ENCODE peak calls at places on chromosome 6, in four cellular contexts. Y, K, M and C are unnamed samples.

GRCh38 chr6:14763139-14763538 is 482.7 kb upstream of the JARID2 start:
- DNase-seq in Y (no peak), K (no peak), M (peak), C (peak)

GRCh38 chr6:139296927-139297326 is 5.1 kb upstream of the TXLNB start:
- DNase-seq in Y (no peak), K (no peak), M (no peak), C (peak)

GRCh38 chr6:15073344-15073789 is 172.5 kb upstream of the JARID2 start:
- DNase-seq in Y (peak), K (no peak), M (no peak), C (peak)

GRCh38 chr6:46850781-46851180 is 57.6 kb downstream of the MEP1A start:
- DNase-seq in Y (no peak), K (no peak), M (no peak), C (no peak)

GRCh38 chr6:36334832-36335459 is 1.7 kb downstream of the BNIP5 start:
- DNase-seq in Y (no peak), K (no peak), M (peak), C (no peak)

GRCh38 chr6:56540950-56541600 is 101.6 kb downstream of the DST start:
- DNase-seq in Y (no peak), K (no peak), M (peak), C (peak)

GRCh38 chr6:90044833-90045337 is 150.6 kb downstream of the GJA10 start:
- DNase-seq in Y (no peak), K (no peak), M (no peak), C (peak)

GRCh38 chr6:164827537-164827936 is 481.9 kb downstream of the C6orf118 start:
- DNase-seq in Y (no peak), K (no peak), M (no peak), C (no peak)

GRCh38 chr6:106163446-106163965 is 77.4 kb downstream of the PRDM1 start:
- DNase-seq in Y (peak), K (no peak), M (no peak), C (peak)

GRCh38 chr6:129672883-129673631 is 36.9 kb downstream of the ARHGAP18 start:
- DNase-seq in Y (peak), K (no peak), M (peak), C (peak)

GRCh38 chr6:156262014-156262413 is 515.2 kb upstream of the ARID1B start:
- DNase-seq in Y (no peak), K (peak), M (no peak), C (no peak)

GRCh38 chr6:69732640-69733039 is 64.2 kb downstream of the LMBRD1 start:
- DNase-seq in Y (peak), K (no peak), M (no peak), C (no peak)

GRCh38 chr6:31952140-31952805 is 6.4 kb downstream of the CFB start:
- DNase-seq in Y (no peak), K (peak), M (peak), C (peak)

GRCh38 chr6:107550241-107550840 is 60.4 kb downstream of the SOBP start:
- DNase-seq in Y (peak), K (no peak), M (no peak), C (no peak)

GRCh38 chr6:122789078-122789861 is at the start of gene SMPDL3A:
- DNase-seq in Y (no peak), K (peak), M (peak), C (peak)

GRCh38 chr6:107153061-107153460 is 37.7 kb upstream of the BEND3 start:
- DNase-seq in Y (no peak), K (no peak), M (no peak), C (peak)

GRCh38 chr6:56408976-56409375 is 161.6 kb upstream of the COL21A1 start:
- DNase-seq in Y (no peak), K (no peak), M (no peak), C (no peak)

GRCh38 chr6:43772571-43773049 is 2.6 kb downstream of the VEGFA start:
- DNase-seq in Y (no peak), K (peak), M (peak), C (no peak)

GRCh38 chr6:76247527-76247926 is 175.1 kb upstream of the IMPG1 start:
- DNase-seq in Y (no peak), K (no peak), M (no peak), C (no peak)

GRCh38 chr6:30463651-30464618 is 25.4 kb upstream of the HLA-E start:
- DNase-seq in Y (peak), K (no peak), M (peak), C (peak)

GRCh38 chr6:134317471-134318131 is at the start of gene SGK1:
- DNase-seq in Y (no peak), K (peak), M (no peak), C (peak)

GRCh38 chr6:70164556-70164955 is 138.3 kb downstream of the COL9A1 start:
- DNase-seq in Y (no peak), K (no peak), M (peak), C (no peak)

GRCh38 chr6:7617954-7618764 is 28.2 kb downstream of the SNRNP48 start:
- DNase-seq in Y (peak), K (no peak), M (no peak), C (peak)

GRCh38 chr6:3456395-3456767 is 469 bp downstream of the SLC22A23 start:
- DNase-seq in Y (no peak), K (peak), M (no peak), C (no peak)

GRCh38 chr6:169589293-169589692 is 112.5 kb downstream of the WDR27 start:
- DNase-seq in Y (no peak), K (no peak), M (no peak), C (no peak)

GRCh38 chr6:11722224-11722623 is 56.4 kb downstream of the ADTRP start:
- DNase-seq in Y (no peak), K (no peak), M (no peak), C (no peak)

GRCh38 chr6:108755257-108756240 is 92.7 kb upstream of the ARMC2 start:
- DNase-seq in Y (no peak), K (no peak), M (no peak), C (peak)

GRCh38 chr6:47103931-47104330 is 61.8 kb upstream of the ADGRF1 start:
- DNase-seq in Y (no peak), K (no peak), M (no peak), C (peak)

GRCh38 chr6:147752686-147753418 is 244.4 kb downstream of the SAMD5 start:
- DNase-seq in Y (no peak), K (no peak), M (peak), C (peak)

GRCh38 chr6:75285156-75285639 is 606 bp upstream of the TMEM30A start:
- DNase-seq in Y (no peak), K (peak), M (no peak), C (no peak)

GRCh38 chr6:170410241-170410640 is 103.7 kb downstream of the FAM120B start:
- DNase-seq in Y (no peak), K (no peak), M (no peak), C (no peak)

GRCh38 chr6:163182696-163183095 is 231.8 kb upstream of the QKI start:
- DNase-seq in Y (no peak), K (no peak), M (no peak), C (no peak)

GRCh38 chr6:17968081-17968518 is 19.3 kb downstream of the KIF13A start:
- DNase-seq in Y (no peak), K (no peak), M (no peak), C (peak)

GRCh38 chr6:142462260-142462659 is 160.5 kb downstream of the ADGRG6 start:
- DNase-seq in Y (no peak), K (no peak), M (peak), C (no peak)

GRCh38 chr6:142458857-142459256 is 157.1 kb downstream of the ADGRG6 start:
- DNase-seq in Y (no peak), K (no peak), M (no peak), C (no peak)

GRCh38 chr6:142457638-142458406 is 156.0 kb downstream of the ADGRG6 start:
- DNase-seq in Y (no peak), K (no peak), M (no peak), C (no peak)

GRCh38 chr6:142455957-142456589 is 154.3 kb downstream of the ADGRG6 start:
- DNase-seq in Y (no peak), K (no peak), M (no peak), C (no peak)

GRCh38 chr6:142459267-142459666 is 157.5 kb downstream of the ADGRG6 start:
- DNase-seq in Y (no peak), K (no peak), M (no peak), C (peak)
- TF ChIP-seq MXI1 in Y (no peak), K (no peak), M (no peak), C (no peak)

GRCh38 chr6:100230115-100230975 is 234.4 kb downstream of the SIM1 start:
- DNase-seq in Y (no peak), K (no peak), M (no peak), C (no peak)
- TF ChIP-seq SMC3 in Y (no peak), K (no peak), M (no peak), C (no peak)

DNA sequence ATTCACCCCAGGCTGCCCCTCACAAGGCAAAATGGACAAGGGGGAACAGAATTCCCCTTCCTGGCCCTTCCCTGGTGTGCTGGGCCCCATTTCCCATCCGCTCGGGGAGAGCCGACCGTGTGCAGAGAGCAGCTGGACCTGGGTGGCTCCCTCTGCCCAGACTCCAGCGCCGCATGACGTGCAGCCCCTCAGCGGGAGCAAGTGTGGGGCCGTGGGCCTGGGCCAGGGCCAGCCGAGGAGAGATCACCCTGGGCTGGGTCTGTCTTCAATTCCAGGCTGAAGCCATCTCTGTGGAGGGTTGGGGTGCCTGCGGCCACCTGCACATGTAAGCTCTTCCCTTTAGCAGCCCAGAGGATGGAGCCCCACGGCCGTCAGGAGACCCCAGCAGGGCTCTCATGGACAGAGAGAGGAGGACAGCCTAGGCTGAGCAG is 241.8 kb downstream of the TTLL2 start:
- DNase-seq in Y (no peak), K (no peak), M (no peak), C (no peak)
- TF ChIP-seq MXI1 in Y (no peak), K (no peak), M (no peak), C (no peak)

DNA sequence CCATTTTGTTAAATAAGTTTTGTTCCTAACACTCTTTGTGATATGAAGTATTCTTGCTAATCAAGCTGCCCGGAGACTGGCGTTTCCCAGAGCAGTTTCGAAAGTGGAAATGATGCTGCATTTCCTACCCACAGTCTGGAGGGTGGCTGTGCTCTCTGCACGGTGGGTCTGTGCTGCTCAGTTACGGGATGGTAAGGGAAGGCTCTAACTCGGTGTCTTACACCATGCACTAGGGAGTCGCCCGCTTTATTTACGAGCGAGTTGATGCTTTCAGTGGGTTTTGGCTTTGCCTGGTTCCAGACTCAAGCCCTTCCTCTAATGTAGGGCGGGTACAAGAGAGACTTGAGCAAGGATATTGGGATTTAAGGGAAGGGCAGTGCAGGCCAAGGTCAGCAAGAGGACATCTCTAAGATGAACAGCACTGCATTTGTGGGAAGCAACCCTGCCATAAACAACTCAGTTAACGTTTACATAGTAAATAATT is 180.1 kb upstream of the AKAP12 start:
- DNase-seq in Y (no peak), K (no peak), M (no peak), C (no peak)
- TF ChIP-seq SMC3 in Y (no peak), K (no peak), M (no peak), C (no peak)

GRCh38 chr6:96626749-96627353 is 63.9 kb downstream of the FHL5 start:
- DNase-seq in Y (peak), K (peak), M (peak), C (peak)
- TF ChIP-seq MXI1 in Y (no peak), K (no peak), M (no peak), C (no peak)

DNA sequence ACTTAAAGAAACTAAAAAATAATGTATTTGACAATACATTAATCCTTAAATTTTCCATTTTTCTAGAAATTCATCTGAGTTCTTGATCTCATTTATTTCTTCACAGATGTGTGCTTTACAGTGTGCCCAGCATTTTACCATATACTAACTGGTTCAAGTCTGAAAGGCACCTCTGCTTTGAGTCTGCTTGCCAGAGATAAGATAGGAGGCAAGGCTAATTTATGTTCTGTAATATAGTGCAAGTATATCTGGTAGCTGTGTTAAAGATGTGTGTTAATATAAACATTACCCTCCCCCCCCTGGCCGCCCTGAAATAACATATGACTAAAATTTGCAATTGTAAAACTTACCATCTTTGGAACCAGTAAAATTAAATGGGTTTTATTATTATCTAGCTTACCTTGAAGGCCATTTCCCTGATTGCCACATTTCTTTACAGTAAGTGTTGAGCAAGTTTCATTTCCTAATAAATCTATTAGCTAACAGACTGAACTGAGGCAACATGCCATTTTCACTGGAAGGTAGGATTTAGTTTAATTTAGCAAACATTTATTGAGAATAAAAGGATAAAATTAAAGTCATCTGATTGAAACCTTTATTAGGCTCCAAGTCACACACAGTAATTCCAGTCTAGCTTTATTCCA is 2.7 kb downstream of the FBXO9 start:
- DNase-seq in Y (no peak), K (peak), M (no peak), C (no peak)
- TF ChIP-seq SMC3 in Y (no peak), K (no peak), M (no peak), C (no peak)

DNA sequence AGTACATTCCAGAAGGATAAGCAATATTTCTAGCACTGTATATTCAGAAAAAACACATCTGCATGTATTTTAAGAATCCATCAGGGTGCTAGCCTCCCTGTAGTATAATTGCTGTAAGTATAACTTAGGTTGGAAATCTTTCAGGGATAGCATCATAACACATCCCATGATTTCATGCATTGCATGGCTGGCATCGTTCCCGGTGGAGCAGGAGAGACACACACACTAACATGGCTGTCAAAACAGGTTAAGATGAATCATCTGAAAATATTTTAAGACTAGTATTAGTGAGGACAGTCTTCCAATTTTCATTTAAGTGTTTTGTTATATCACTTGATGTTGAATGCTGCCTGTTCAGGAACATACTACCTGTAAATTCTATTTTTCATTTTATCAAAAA is 32.1 kb upstream of the CENPW start:
- DNase-seq in Y (no peak), K (peak), M (no peak), C (peak)
- TF ChIP-seq MXI1 in Y (no peak), K (no peak), M (no peak), C (no peak)

GRCh38 chr6:85685713-85686112 is 43.0 kb upstream of the SYNCRIP start:
- DNase-seq in Y (peak), K (no peak), M (no peak), C (no peak)

GRCh38 chr6:85679445-85680123 is 36.9 kb upstream of the SYNCRIP start:
- DNase-seq in Y (no peak), K (no peak), M (no peak), C (no peak)

GRCh38 chr6:85680388-85680787 is 37.7 kb upstream of the SYNCRIP start:
- DNase-seq in Y (no peak), K (no peak), M (no peak), C (no peak)

GRCh38 chr6:85684125-85684808 is 41.6 kb upstream of the SYNCRIP start:
- DNase-seq in Y (no peak), K (no peak), M (no peak), C (peak)

GRCh38 chr6:85684809-85685171 is 42.1 kb upstream of the SYNCRIP start:
- DNase-seq in Y (no peak), K (no peak), M (no peak), C (no peak)
- TF ChIP-seq SMC3 in Y (no peak), K (no peak), M (no peak), C (no peak)